ENCODE peak calls at places on chromosomes 11 and 22, in six cellular contexts. One of them, this sample, is unnamed.

GRCh38 chr11:130414107-130415088 is 14.0 kb downstream of the ADAMTS8 start:
- DNase-seq in Caco-2: no peak
- DNase-seq in cardiac muscle cell: no peak
- DNase-seq in A549: no peak
- DNase-seq in neural progenitor cell: no peak
- DNase-seq in lower leg skin: no peak
- DNase-seq in this sample: no peak

GRCh38 chr11:57547854-57548377 is 10.5 kb downstream of the SMTNL1 start:
- DNase-seq in Caco-2: no peak
- DNase-seq in cardiac muscle cell: no peak
- DNase-seq in A549: no peak
- DNase-seq in neural progenitor cell: no peak
- DNase-seq in lower leg skin: no peak
- DNase-seq in this sample: no peak

GRCh38 chr11:118939948-118940598 is 14.3 kb upstream of the BCL9L start:
- DNase-seq in Caco-2: no peak
- DNase-seq in cardiac muscle cell: peak; percentile 65
- DNase-seq in A549: no peak
- DNase-seq in neural progenitor cell: peak; percentile 16
- DNase-seq in lower leg skin: no peak
- DNase-seq in this sample: no peak

GRCh38 chr11:61886643-61887042 is 4.7 kb downstream of the FADS3 start:
- DNase-seq in Caco-2: no peak
- DNase-seq in cardiac muscle cell: no peak
- DNase-seq in A549: no peak
- DNase-seq in neural progenitor cell: no peak
- DNase-seq in lower leg skin: no peak
- DNase-seq in this sample: no peak

GRCh38 chr22:48477031-48477721 is 1350.5 kb downstream of the BRD1 start:
- DNase-seq in Caco-2: no peak
- DNase-seq in cardiac muscle cell: no peak
- DNase-seq in A549: no peak
- DNase-seq in neural progenitor cell: no peak
- DNase-seq in lower leg skin: peak; percentile 81
- DNase-seq in this sample: no peak

GRCh38 chr22:47655930-47656329 is 893.5 kb downstream of the TBC1D22A start:
- DNase-seq in Caco-2: no peak
- DNase-seq in cardiac muscle cell: no peak
- DNase-seq in A549: no peak
- DNase-seq in neural progenitor cell: no peak
- DNase-seq in lower leg skin: no peak
- DNase-seq in this sample: no peak

GRCh38 chr11:109963101-109963500 is 130.1 kb upstream of the ZC3H12C start:
- DNase-seq in Caco-2: no peak
- DNase-seq in cardiac muscle cell: no peak
- DNase-seq in A549: no peak
- DNase-seq in neural progenitor cell: peak; percentile 9
- DNase-seq in lower leg skin: no peak
- DNase-seq in this sample: no peak

GRCh38 chr11:121566279-121567168 is 113.8 kb upstream of the SORL1-AS1 start:
- DNase-seq in Caco-2: no peak
- DNase-seq in cardiac muscle cell: no peak
- DNase-seq in A549: no peak
- DNase-seq in neural progenitor cell: no peak
- DNase-seq in lower leg skin: no peak
- DNase-seq in this sample: no peak

GRCh38 chr22:38176170-38176741 is 5.4 kb downstream of the PLA2G6 start:
- DNase-seq in Caco-2: no peak
- DNase-seq in cardiac muscle cell: peak; percentile 89
- DNase-seq in A549: no peak
- DNase-seq in neural progenitor cell: no peak
- DNase-seq in lower leg skin: peak; percentile 96
- DNase-seq in this sample: peak; percentile 66

GRCh38 chr11:104161751-104162450 is 2.0 kb downstream of the PDGFD start:
- DNase-seq in Caco-2: no peak
- DNase-seq in cardiac muscle cell: peak; percentile 17
- DNase-seq in A549: no peak
- DNase-seq in neural progenitor cell: no peak
- DNase-seq in lower leg skin: no peak
- DNase-seq in this sample: no peak

GRCh38 chr11:103202048-103202651 is 92.9 kb downstream of the DYNC2H1 start:
- DNase-seq in Caco-2: no peak
- DNase-seq in cardiac muscle cell: peak; percentile 69
- DNase-seq in A549: peak; percentile 51
- DNase-seq in neural progenitor cell: peak; percentile 29
- DNase-seq in lower leg skin: no peak
- DNase-seq in this sample: no peak

GRCh38 chr22:46004105-46004866 is 27.3 kb upstream of the WNT7B start:
- DNase-seq in Caco-2: no peak
- DNase-seq in cardiac muscle cell: no peak
- DNase-seq in A549: no peak
- DNase-seq in neural progenitor cell: no peak
- DNase-seq in lower leg skin: no peak
- DNase-seq in this sample: no peak

GRCh38 chr11:128182844-128183243 is 404.5 kb downstream of the ETS1 start:
- DNase-seq in Caco-2: no peak
- DNase-seq in cardiac muscle cell: no peak
- DNase-seq in A549: no peak
- DNase-seq in neural progenitor cell: peak; percentile 23
- DNase-seq in lower leg skin: no peak
- DNase-seq in this sample: no peak

GRCh38 chr11:94879006-94879405 is 94.3 kb downstream of the CWC15 start:
- DNase-seq in Caco-2: no peak
- DNase-seq in cardiac muscle cell: no peak
- DNase-seq in A549: no peak
- DNase-seq in neural progenitor cell: no peak
- DNase-seq in lower leg skin: peak; percentile 36
- DNase-seq in this sample: no peak

GRCh38 chr11:19715373-19715772 is 2.7 kb downstream of the NAV2 start:
- DNase-seq in Caco-2: no peak
- DNase-seq in cardiac muscle cell: peak; percentile 56
- DNase-seq in A549: peak; percentile 70
- DNase-seq in neural progenitor cell: no peak
- DNase-seq in lower leg skin: no peak
- DNase-seq in this sample: no peak

GRCh38 chr11:73359930-73360742 is 16.1 kb upstream of the RELT start:
- DNase-seq in Caco-2: peak; percentile 74
- DNase-seq in cardiac muscle cell: peak; percentile 57
- DNase-seq in A549: peak; percentile 43
- DNase-seq in neural progenitor cell: peak; percentile 62
- DNase-seq in lower leg skin: no peak
- DNase-seq in this sample: peak; percentile 39

GRCh38 chr22:24968066-24968561 is 15.6 kb downstream of the KIAA1671 start:
- DNase-seq in Caco-2: peak; percentile 59
- DNase-seq in cardiac muscle cell: no peak
- DNase-seq in A549: no peak
- DNase-seq in neural progenitor cell: peak; percentile 54
- DNase-seq in lower leg skin: no peak
- DNase-seq in this sample: no peak

GRCh38 chr11:126676536-126676935 is 321.1 kb downstream of the ST3GAL4 start:
- DNase-seq in Caco-2: no peak
- DNase-seq in cardiac muscle cell: no peak
- DNase-seq in A549: no peak
- DNase-seq in neural progenitor cell: no peak
- DNase-seq in lower leg skin: no peak
- DNase-seq in this sample: peak; percentile 21

GRCh38 chr11:97702948-97703347 is 1313.1 kb downstream of the JRKL start:
- DNase-seq in Caco-2: no peak
- DNase-seq in cardiac muscle cell: no peak
- DNase-seq in A549: no peak
- DNase-seq in neural progenitor cell: no peak
- DNase-seq in lower leg skin: no peak
- DNase-seq in this sample: no peak

GRCh38 chr22:17056807-17057206 is 28.0 kb upstream of the IL17RA start:
- DNase-seq in Caco-2: no peak
- DNase-seq in cardiac muscle cell: no peak
- DNase-seq in A549: no peak
- DNase-seq in neural progenitor cell: no peak
- DNase-seq in lower leg skin: no peak
- DNase-seq in this sample: no peak

GRCh38 chr11:43517518-43517917 is 158.8 kb downstream of the TTC17 start:
- DNase-seq in Caco-2: no peak
- DNase-seq in cardiac muscle cell: no peak
- DNase-seq in A549: no peak
- DNase-seq in neural progenitor cell: no peak
- DNase-seq in lower leg skin: no peak
- DNase-seq in this sample: no peak

GRCh38 chr11:105333153-105333552 is 193.6 kb upstream of the CARD18 start:
- DNase-seq in Caco-2: no peak
- DNase-seq in cardiac muscle cell: no peak
- DNase-seq in A549: no peak
- DNase-seq in neural progenitor cell: no peak
- DNase-seq in lower leg skin: no peak
- DNase-seq in this sample: no peak

GRCh38 chr11:60981515-60981914 is 10.0 kb downstream of the CD6 start:
- DNase-seq in Caco-2: no peak
- DNase-seq in cardiac muscle cell: no peak
- DNase-seq in A549: no peak
- DNase-seq in neural progenitor cell: no peak
- DNase-seq in lower leg skin: no peak
- DNase-seq in this sample: no peak

GRCh38 chr22:43923631-43924548 is at the start of gene PNPLA3:
- DNase-seq in Caco-2: peak; percentile 92
- DNase-seq in cardiac muscle cell: peak; percentile 91
- DNase-seq in A549: peak; percentile 71
- DNase-seq in neural progenitor cell: peak; percentile 98
- DNase-seq in lower leg skin: peak; percentile 98
- DNase-seq in this sample: peak; percentile 54
- TF ChIP-seq CTCF in Caco-2: peak; percentile 49
- TF ChIP-seq CTCF in cardiac muscle cell: peak; percentile 30
- TF ChIP-seq CTCF in A549: peak; percentile 29
- TF ChIP-seq CTCF in neural progenitor cell: peak; percentile 51
- TF ChIP-seq CTCF in lower leg skin: no peak
- TF ChIP-seq CTCF in this sample: peak; percentile 32

DNA sequence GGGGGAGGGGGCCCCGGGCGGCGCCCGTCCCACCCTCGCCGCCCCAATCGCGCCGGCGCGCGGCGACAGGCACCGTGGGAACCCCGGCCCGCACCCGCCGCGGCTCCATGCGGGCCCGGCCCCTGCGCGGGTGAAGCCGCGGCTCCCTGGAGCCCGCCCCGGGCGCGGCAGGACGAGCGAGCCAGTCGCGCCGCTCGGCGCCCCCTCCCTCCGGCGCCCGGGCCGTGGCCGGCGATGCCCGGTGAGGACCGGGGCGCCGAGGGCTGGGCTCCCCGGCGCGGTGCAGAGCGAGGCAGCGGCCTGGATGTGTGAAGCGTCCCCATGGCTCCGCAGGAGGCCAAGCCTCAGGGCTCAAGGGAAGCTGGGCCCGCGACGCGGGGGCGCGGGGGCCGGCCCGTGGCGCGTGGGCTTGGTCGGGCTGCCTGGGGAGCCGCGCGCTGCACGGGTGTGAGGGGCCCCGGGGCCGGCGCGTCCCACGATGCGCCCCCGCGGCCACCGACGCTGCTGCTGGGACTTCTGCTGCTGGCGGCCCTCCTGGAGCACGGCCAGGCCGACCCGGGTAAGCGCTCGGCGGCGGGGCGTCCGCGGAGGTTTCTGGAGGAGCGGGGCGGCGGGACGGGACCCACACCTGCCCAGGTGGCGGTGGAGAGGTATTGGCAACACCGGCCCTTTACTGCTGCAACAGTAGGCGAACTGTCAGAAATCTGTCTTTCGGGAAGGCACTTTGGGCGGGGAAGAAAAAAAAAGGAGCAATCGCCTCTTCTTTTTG is 119.3 kb downstream of the HIPK3 start:
- DNase-seq in Caco-2: no peak
- DNase-seq in cardiac muscle cell: peak; percentile 24
- DNase-seq in A549: no peak
- DNase-seq in neural progenitor cell: peak; percentile 66
- DNase-seq in lower leg skin: no peak
- DNase-seq in this sample: no peak
- H3K4me3 ChIP-seq in Caco-2: peak overlapping the region; percentile 55
- H3K4me3 ChIP-seq in cardiac muscle cell: peak overlapping the region; percentile 74
- H3K4me3 ChIP-seq in A549: peak overlapping the region; percentile 68
- H3K4me3 ChIP-seq in neural progenitor cell: peak overlapping the region; percentile 68
- H3K4me3 ChIP-seq in lower leg skin: peak overlapping the region; percentile 10
- H3K4me3 ChIP-seq in this sample: peak overlapping the region; percentile 52

GRCh38 chr11:39174228-39174627 is 2285.2 kb downstream of the LRRC4C start:
- DNase-seq in Caco-2: no peak
- DNase-seq in cardiac muscle cell: no peak
- DNase-seq in A549: no peak
- DNase-seq in neural progenitor cell: no peak
- DNase-seq in lower leg skin: no peak
- DNase-seq in this sample: no peak
- TF ChIP-seq CTCF in Caco-2: no peak
- TF ChIP-seq CTCF in cardiac muscle cell: no peak
- TF ChIP-seq CTCF in A549: no peak
- TF ChIP-seq CTCF in neural progenitor cell: no peak
- TF ChIP-seq CTCF in lower leg skin: no peak
- TF ChIP-seq CTCF in this sample: no peak

GRCh38 chr11:65486570-65487466 is 12.0 kb upstream of the MALAT1 start:
- DNase-seq in Caco-2: no peak
- DNase-seq in cardiac muscle cell: no peak
- DNase-seq in A549: no peak
- DNase-seq in neural progenitor cell: no peak
- DNase-seq in lower leg skin: peak; percentile 83
- DNase-seq in this sample: no peak

GRCh38 chr11:65487467-65488272 is 11.2 kb upstream of the MALAT1 start:
- DNase-seq in Caco-2: peak; percentile 100
- DNase-seq in cardiac muscle cell: peak; percentile 100
- DNase-seq in A549: peak; percentile 100
- DNase-seq in neural progenitor cell: peak; percentile 99
- DNase-seq in lower leg skin: peak; percentile 100
- DNase-seq in this sample: peak; percentile 100

GRCh38 chr11:65489706-65490310 is 9.0 kb upstream of the MALAT1 start:
- DNase-seq in Caco-2: peak; percentile 90
- DNase-seq in cardiac muscle cell: peak; percentile 56
- DNase-seq in A549: peak; percentile 40
- DNase-seq in neural progenitor cell: peak; percentile 65
- DNase-seq in lower leg skin: peak; percentile 85
- DNase-seq in this sample: no peak

GRCh38 chr11:65489061-65489705 is 9.7 kb upstream of the MALAT1 start:
- DNase-seq in Caco-2: peak; percentile 97
- DNase-seq in cardiac muscle cell: peak; percentile 81
- DNase-seq in A549: peak; percentile 84
- DNase-seq in neural progenitor cell: peak; percentile 77
- DNase-seq in lower leg skin: peak; percentile 90
- DNase-seq in this sample: no peak

GRCh38 chr11:65488273-65489058 is 10.4 kb upstream of the MALAT1 start:
- DNase-seq in Caco-2: no peak
- DNase-seq in cardiac muscle cell: peak; percentile 57
- DNase-seq in A549: peak; percentile 66
- DNase-seq in neural progenitor cell: no peak
- DNase-seq in lower leg skin: peak; percentile 92
- DNase-seq in this sample: no peak
- H3K4me3 ChIP-seq in Caco-2: peak overlapping the region; percentile 5
- H3K4me3 ChIP-seq in cardiac muscle cell: no peak overlapping the region
- H3K4me3 ChIP-seq in A549: peak overlapping the region; percentile 3
- H3K4me3 ChIP-seq in neural progenitor cell: peak overlapping the region; percentile 37
- H3K4me3 ChIP-seq in lower leg skin: no peak overlapping the region
- H3K4me3 ChIP-seq in this sample: peak overlapping the region; percentile 6

GRCh38 chr11:71454470-71455113 is 1.6 kb downstream of the NADSYN1 start:
- DNase-seq in Caco-2: no peak
- DNase-seq in cardiac muscle cell: no peak
- DNase-seq in A549: no peak
- DNase-seq in neural progenitor cell: no peak
- DNase-seq in lower leg skin: no peak
- DNase-seq in this sample: no peak
- TF ChIP-seq CTCF in Caco-2: peak; percentile 34
- TF ChIP-seq CTCF in cardiac muscle cell: no peak
- TF ChIP-seq CTCF in A549: peak; percentile 26
- TF ChIP-seq CTCF in neural progenitor cell: no peak
- TF ChIP-seq CTCF in lower leg skin: no peak
- TF ChIP-seq CTCF in this sample: no peak

This sample was measured in HFF-Myc.